ENCODE peak calls at places on chromosomes 3 and 15, in seven cellular contexts. R is brain microvascular endothelial cell, E is H9, B is heart right ventricle, S is WTC11, C is MM.1S, T is fibroblast of lung. A is an unnamed sample.
A peak's percentile ranks its signal among the peaks of the same experiment; 100 is the strongest.

GRCh38 chr15:72353266-72353665 is 22.5 kb downstream of the HEXA start:
- DNase-seq in C (no peak), T (peak; percentile 7), E (no peak), S (no peak), R (no peak), B (no peak), A (no peak)

GRCh38 chr15:52383100-52383588 is 87.5 kb upstream of the MYO5C start:
- DNase-seq in C (peak; percentile 28), R (no peak), S (no peak), T (peak; percentile 48), B (no peak), E (no peak), A (peak; percentile 31)

GRCh38 chr3:194058189-194058571 is 77.8 kb upstream of the HES1 start:
- DNase-seq in B (peak; percentile 64), E (peak; percentile 91), T (peak; percentile 74), C (peak; percentile 81), S (peak; percentile 82), R (no peak), A (peak; percentile 63)

GRCh38 chr15:51038258-51039042 is 56.3 kb downstream of the TNFAIP8L3 start:
- DNase-seq in C (no peak), R (no peak), T (no peak), B (no peak), E (no peak), S (no peak), A (no peak)

GRCh38 chr15:52158084-52158765 is 33.0 kb downstream of the GNB5 start:
- DNase-seq in R (no peak), B (no peak), S (no peak), T (no peak), E (no peak), C (no peak), A (no peak)

GRCh38 chr3:151226825-151227224 is 23.8 kb upstream of the GPR171 start:
- DNase-seq in R (no peak), C (no peak), B (no peak), E (no peak), T (no peak), S (no peak), A (no peak)

GRCh38 chr3:120148187-120148954 is 54.1 kb upstream of the GSK3B start:
- DNase-seq in E (no peak), S (no peak), R (no peak), C (peak; percentile 53), B (no peak), T (no peak), A (no peak)

GRCh38 chr15:62698646-62699045 is 343.9 kb upstream of the TPM1 start:
- DNase-seq in C (no peak), R (no peak), S (no peak), B (no peak), E (no peak), T (no peak), A (no peak)

GRCh38 chr3:148227534-148227933 is 470.2 kb upstream of the AGTR1 start:
- DNase-seq in T (peak; percentile 53), E (no peak), R (peak; percentile 39), S (no peak), C (no peak), B (no peak), A (no peak)

GRCh38 chr3:138284079-138284478 is 45.6 kb downstream of the NME9 start:
- DNase-seq in T (no peak), S (no peak), C (no peak), R (no peak), E (no peak), B (no peak), A (no peak)

GRCh38 chr3:174547801-174548200 is 311.3 kb upstream of the NAALADL2 start:
- DNase-seq in B (no peak), T (no peak), S (no peak), C (no peak), R (no peak), E (no peak), A (no peak)

GRCh38 chr15:51575775-51576174 is 46.8 kb downstream of the DMXL2 start:
- DNase-seq in R (no peak), B (no peak), S (no peak), E (no peak), C (no peak), T (no peak), A (no peak)

GRCh38 chr3:128665362-128666021 is 14.9 kb upstream of the RPN1 start:
- DNase-seq in B (no peak), R (no peak), T (no peak), S (no peak), C (no peak), E (no peak), A (no peak)

GRCh38 chr3:169813757-169814517 is 1.2 kb upstream of the LRRC34 start:
- DNase-seq in E (peak; percentile 82), C (peak; percentile 98), R (no peak), S (peak; percentile 71), T (no peak), B (no peak), A (peak; percentile 79)

GRCh38 chr15:48595988-48596387 is 49.5 kb downstream of the FBN1 start:
- DNase-seq in C (no peak), B (no peak), R (no peak), E (no peak), T (no peak), S (no peak), A (peak; percentile 15)

GRCh38 chr15:88604381-88604951 is 16.7 kb upstream of the AEN start:
- DNase-seq in T (no peak), B (no peak), C (no peak), S (no peak), E (no peak), R (no peak), A (no peak)

DNA sequence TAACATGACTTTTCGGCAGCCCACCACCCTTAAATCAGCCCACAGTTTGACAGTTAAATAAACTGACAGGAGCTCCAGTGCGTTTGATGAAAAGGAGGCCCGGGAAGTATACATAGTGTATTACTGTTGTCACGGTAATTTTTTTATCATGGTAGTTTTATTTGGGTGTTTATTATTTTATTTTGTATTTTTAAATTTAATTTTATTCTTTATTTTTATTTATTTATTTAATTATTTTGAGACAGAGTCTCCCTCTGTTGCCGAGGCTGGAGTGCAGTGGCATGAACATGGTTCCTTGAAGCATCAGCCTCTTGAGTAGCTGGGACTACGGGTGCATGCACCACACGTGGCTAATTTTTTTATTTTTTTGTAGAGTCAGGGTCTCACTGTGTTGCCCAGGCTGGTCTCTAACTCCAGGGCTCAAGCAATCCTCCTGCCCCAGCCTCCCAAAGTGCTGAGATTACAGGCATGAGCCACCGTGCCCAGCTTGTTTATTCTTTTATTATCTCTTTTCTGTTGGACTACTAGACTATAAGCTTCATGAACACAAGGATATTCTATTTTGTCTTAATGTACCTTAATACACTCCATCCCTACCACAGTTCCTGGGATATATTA is 65.3 kb downstream of the LRCH3 start:
- DNase-seq in E (no peak), S (no peak), C (no peak), T (no peak), B (no peak), R (no peak), A (no peak)
- TF ChIP-seq CTCF in E (no peak), S (no peak), C (no peak), T (no peak), B (no peak), R (no peak), A (no peak)

GRCh38 chr15:79675982-79676381 is 220.8 kb downstream of the MTHFS start:
- DNase-seq in R (no peak), B (no peak), T (no peak), S (no peak), C (no peak), E (no peak), A (no peak)
- TF ChIP-seq CTCF in R (peak; percentile 51), B (no peak), T (no peak), S (no peak), C (no peak), E (peak; percentile 44), A (no peak)

GRCh38 chr15:71124937-71125755 is 9.9 kb downstream of the THSD4 start:
- DNase-seq in T (no peak), R (no peak), E (no peak), C (no peak), B (no peak), S (no peak), A (no peak)
- TF ChIP-seq CTCF in T (no peak), R (no peak), E (no peak), C (no peak), B (no peak), S (no peak), A (no peak)

GRCh38 chr3:46215810-46216414 is 7.8 kb upstream of the CCR1 start:
- DNase-seq in B (no peak), C (no peak), E (no peak), S (no peak), R (peak; percentile 4), T (peak; percentile 14), A (no peak)
- TF ChIP-seq CTCF in B (no peak), C (no peak), E (no peak), S (no peak), R (no peak), T (no peak), A (no peak)

GRCh38 chr3:45337839-45338470 is 50.4 kb upstream of the LARS2 start:
- DNase-seq in R (no peak), S (no peak), E (no peak), B (no peak), T (no peak), C (no peak), A (no peak)

GRCh38 chr3:45345849-45346535 is 42.4 kb upstream of the LARS2 start:
- DNase-seq in C (no peak), R (no peak), E (no peak), S (no peak), T (no peak), B (no peak), A (no peak)

GRCh38 chr3:45341876-45342275 is 46.5 kb upstream of the LARS2 start:
- DNase-seq in T (no peak), S (no peak), C (no peak), R (no peak), E (no peak), B (no peak), A (no peak)

GRCh38 chr3:45347329-45348000 is 40.9 kb upstream of the LARS2 start:
- DNase-seq in T (peak; percentile 17), B (no peak), R (no peak), S (no peak), C (no peak), E (no peak), A (no peak)

DNA sequence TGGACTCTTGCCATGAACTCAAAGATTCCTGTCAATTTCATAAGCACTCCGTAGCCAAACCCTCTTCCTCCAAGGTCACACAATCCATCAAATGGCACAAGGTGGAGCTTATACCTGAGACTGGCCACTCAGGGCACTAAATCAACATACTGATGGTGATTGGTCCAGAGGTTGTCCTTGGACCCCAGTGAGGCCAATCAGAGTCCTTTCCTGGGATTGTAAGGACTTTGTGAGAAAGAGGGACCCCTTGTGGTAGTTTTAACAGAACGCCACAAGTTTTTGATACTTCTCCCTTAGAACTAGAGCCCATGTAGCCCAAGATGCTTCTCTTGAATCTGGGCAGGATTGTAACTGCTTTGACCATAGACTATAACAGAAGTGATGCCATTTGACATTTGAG is 44.4 kb upstream of the LARS2 start:
- DNase-seq in R (no peak), B (no peak), T (no peak), C (no peak), E (peak; percentile 44), S (no peak), A (no peak)
- TF ChIP-seq CTCF in R (peak; percentile 22), B (no peak), T (no peak), C (no peak), E (peak; percentile 58), S (no peak), A (peak; percentile 5)

A was measured in GM20000.